ENCODE peak calls at places on chromosomes 16 and 17, in nine cellular contexts. O is NCI-H460; Y is OCI-M1; G is cardiac muscle cell; N is myocyte; V is activated CD4-positive, alpha-beta T cell treated with anti-CD3 and anti-CD28 coated beads, Interleukin-2, amount 10 ng/mL, durations not matched to agents 7 days and 5 days; M is MCF 10A; I is tibial artery; K is activated naive CD8-positive, alpha-beta T cell treated with anti-CD3 and anti-CD28 coated beads, Interleukin-2, amount 50 U/mL, for 24 hours. F is an unnamed sample.

GRCh38 chr17:75980188-75981018 is 1.4 kb downstream of the TEN1 start:
- DNase-seq in I (peak; percentile 49), O (no peak), M (no peak), K (no peak), N (peak; percentile 15), Y (no peak), G (no peak), V (no peak), F (no peak)

GRCh38 chr17:63382136-63382535 is 64.0 kb downstream of the CYB561 start:
- DNase-seq in V (no peak), N (no peak), G (no peak), I (no peak), Y (no peak), K (no peak), M (no peak), O (no peak), F (no peak)

GRCh38 chr17:29059281-29059680 is 16.3 kb downstream of the PIPOX start:
- DNase-seq in N (peak; percentile 59), K (no peak), O (no peak), V (no peak), Y (no peak), M (peak; percentile 23), I (no peak), G (no peak), F (no peak)

GRCh38 chr16:58638148-58639036 is 8.8 kb upstream of the CNOT1 start:
- DNase-seq in M (peak; percentile 84), O (no peak), I (peak; percentile 69), G (no peak), N (peak; percentile 80), V (no peak), Y (peak; percentile 11), K (no peak), F (no peak)

GRCh38 chr16:10813123-10813455 is 5.5 kb downstream of the TVP23A start:
- DNase-seq in K (no peak), I (no peak), Y (no peak), N (no peak), O (no peak), V (no peak), M (no peak), G (no peak), F (no peak)

GRCh38 chr16:80628254-80628653 is 87.5 kb downstream of the DYNLRB2 start:
- DNase-seq in I (no peak), K (no peak), Y (no peak), V (no peak), G (no peak), O (no peak), N (no peak), M (no peak), F (no peak)

GRCh38 chr17:76076765-76077581 is 2.0 kb upstream of the ZACN start:
- DNase-seq in V (peak; percentile 60), O (no peak), K (peak; percentile 41), M (no peak), Y (no peak), I (peak; percentile 60), G (no peak), N (no peak), F (no peak)

GRCh38 chr16:81635336-81635947 is 143.6 kb upstream of the PLCG2 start:
- DNase-seq in K (no peak), O (no peak), M (no peak), Y (no peak), V (no peak), I (no peak), N (no peak), G (no peak), F (no peak)

GRCh38 chr16:57693539-57693938 is 1.1 kb upstream of the DRC7 start:
- DNase-seq in N (no peak), O (no peak), Y (no peak), M (no peak), V (no peak), I (no peak), K (no peak), G (no peak), F (no peak)

GRCh38 chr17:17681744-17682292 is 560 bp downstream of the RAI1 start:
- DNase-seq in N (no peak), M (no peak), Y (peak; percentile 25), K (peak; percentile 58), V (peak; percentile 35), G (no peak), O (no peak), I (no peak), F (peak; percentile 93)

GRCh38 chr16:56970934-56971767 is 9.4 kb downstream of the CETP start:
- DNase-seq in I (no peak), M (no peak), N (peak; percentile 47), V (no peak), G (no peak), Y (no peak), O (no peak), K (no peak), F (no peak)

GRCh38 chr17:6831662-6832263 is at the start of gene TEKT1:
- DNase-seq in V (peak; percentile 80), O (peak; percentile 55), M (peak; percentile 59), Y (no peak), N (peak; percentile 62), K (peak; percentile 64), I (peak; percentile 73), G (peak; percentile 86), F (peak; percentile 87)

GRCh38 chr17:21058098-21058893 is 15.5 kb upstream of the USP22 start:
- DNase-seq in K (no peak), O (no peak), V (peak; percentile 14), M (peak; percentile 39), N (no peak), I (no peak), G (no peak), Y (peak; percentile 24), F (no peak)

GRCh38 chr17:19470529-19471261 is 59.7 kb downstream of the RNF112 start:
- DNase-seq in Y (no peak), I (peak; percentile 90), M (no peak), K (no peak), N (peak; percentile 51), O (no peak), G (no peak), V (no peak), F (peak; percentile 76)

GRCh38 chr17:75878174-75878998 is at the start of gene TRIM47:
- DNase-seq in M (peak; percentile 64), G (peak; percentile 49), Y (no peak), I (peak; percentile 90), O (peak; percentile 54), V (peak; percentile 39), N (peak; percentile 47), K (no peak), F (peak; percentile 94)

GRCh38 chr17:35265071-35265470 is 22.2 kb downstream of the SLFN5 start:
- DNase-seq in I (no peak), K (no peak), G (no peak), M (no peak), N (no peak), O (no peak), V (no peak), Y (no peak), F (no peak)

F was measured in upper lobe of left lung.